ENCODE peak calls at places on chromosomes 5 and 9, in nine cellular contexts. E, Q, T, V, I, D, K, O and N are unnamed samples.

GRCh38 chr5:178483620-178484019 is 106.6 kb downstream of the COL23A1 start:
- DNase-seq in E (no peak), Q (peak; percentile 61), T (peak; percentile 13), V (no peak), I (no peak), D (no peak), K (no peak), O (no peak), N (no peak)

GRCh38 chr5:641331-641765 is 29.2 kb downstream of the CEP72 start:
- DNase-seq in E (no peak), Q (no peak), T (no peak), V (no peak), I (no peak), D (no peak), K (no peak), O (no peak), N (no peak)

GRCh38 chr5:30539004-30539634 is 654.4 kb upstream of the CDH6 start:
- DNase-seq in E (no peak), Q (no peak), T (no peak), V (no peak), I (no peak), D (no peak), K (no peak), O (no peak), N (no peak)

GRCh38 chr5:170491479-170491878 is 12.3 kb upstream of the KCNIP1 start:
- DNase-seq in E (peak; percentile 97), Q (no peak), T (no peak), V (no peak), I (no peak), D (peak; percentile 96), K (no peak), O (no peak), N (peak; percentile 94)

GRCh38 chr9:11142965-11143738 is 530.4 kb upstream of the PTPRD start:
- DNase-seq in E (no peak), Q (no peak), T (no peak), V (no peak), I (no peak), D (no peak), K (no peak), O (no peak), N (no peak)

GRCh38 chr5:82100303-82101077 is 128.7 kb downstream of the ATG10 start:
- DNase-seq in E (peak; percentile 92), Q (no peak), T (no peak), V (no peak), I (no peak), D (no peak), K (no peak), O (no peak), N (no peak)

GRCh38 chr5:15009420-15009819 is 137.8 kb upstream of the ANKH start:
- DNase-seq in E (peak; percentile 80), Q (no peak), T (no peak), V (no peak), I (no peak), D (peak; percentile 79), K (no peak), O (no peak), N (peak; percentile 95)

GRCh38 chr9:77841739-77842386 is 189.7 kb downstream of the GNAQ start:
- DNase-seq in E (peak; percentile 25), Q (no peak), T (no peak), V (no peak), I (no peak), D (no peak), K (no peak), O (no peak), N (no peak)

GRCh38 chr9:129285382-129285781 is 107.3 kb upstream of the IER5L start:
- DNase-seq in E (no peak), Q (no peak), T (no peak), V (no peak), I (no peak), D (no peak), K (no peak), O (peak; percentile 3), N (no peak)

GRCh38 chr5:55324815-55325418 is 17.1 kb downstream of the MTREX start:
- DNase-seq in E (peak; percentile 58), Q (no peak), T (no peak), V (no peak), I (peak; percentile 49), D (peak; percentile 7), K (no peak), O (no peak), N (peak; percentile 78)